ENCODE peak calls at places on chromosomes 2 and 18, in five cellular contexts. One of them, this sample, is unnamed.

GRCh38 chr2:54114936-54115283 is 505 bp upstream of the ACYP2 start:
- DNase-seq in A549: no peak
- DNase-seq in HFF-Myc: no peak
- DNase-seq in nephron progenitor cell: no peak
- DNase-seq in mesendoderm: no peak
- DNase-seq in this sample: no peak

GRCh38 chr2:234422895-234423505 is 73.9 kb downstream of the ARL4C start:
- DNase-seq in A549: peak
- DNase-seq in HFF-Myc: no peak
- DNase-seq in nephron progenitor cell: no peak
- DNase-seq in mesendoderm: no peak
- DNase-seq in this sample: no peak

GRCh38 chr2:54574107-54574859 is 118.2 kb downstream of the SPTBN1 start:
- DNase-seq in A549: peak
- DNase-seq in HFF-Myc: no peak
- DNase-seq in nephron progenitor cell: no peak
- DNase-seq in mesendoderm: no peak
- DNase-seq in this sample: peak

GRCh38 chr2:41496908-41497307 is 550.9 kb upstream of the PKDCC start:
- DNase-seq in A549: peak
- DNase-seq in HFF-Myc: no peak
- DNase-seq in nephron progenitor cell: no peak
- DNase-seq in mesendoderm: no peak
- DNase-seq in this sample: peak

GRCh38 chr2:238280083-238280816 is 8.2 kb downstream of the PER2 start:
- DNase-seq in A549: no peak
- DNase-seq in HFF-Myc: no peak
- DNase-seq in nephron progenitor cell: no peak
- DNase-seq in mesendoderm: no peak
- DNase-seq in this sample: no peak

GRCh38 chr2:73931531-73932500 is 5.1 kb downstream of the DGUOK start:
- DNase-seq in A549: no peak
- DNase-seq in HFF-Myc: no peak
- DNase-seq in nephron progenitor cell: no peak
- DNase-seq in mesendoderm: no peak
- DNase-seq in this sample: no peak

GRCh38 chr2:17800693-17801458 is 15.4 kb upstream of the MSGN1 start:
- DNase-seq in A549: no peak
- DNase-seq in HFF-Myc: no peak
- DNase-seq in nephron progenitor cell: no peak
- DNase-seq in mesendoderm: no peak
- DNase-seq in this sample: no peak

GRCh38 chr18:3449702-3450357 is at the start of gene TGIF1:
- DNase-seq in A549: peak
- DNase-seq in HFF-Myc: no peak
- DNase-seq in nephron progenitor cell: peak
- DNase-seq in mesendoderm: peak
- DNase-seq in this sample: no peak

GRCh38 chr18:60417946-60418345 is 45.4 kb upstream of the MC4R start:
- DNase-seq in A549: no peak
- DNase-seq in HFF-Myc: no peak
- DNase-seq in nephron progenitor cell: no peak
- DNase-seq in mesendoderm: no peak
- DNase-seq in this sample: no peak

GRCh38 chr18:46265190-46266156 is 161.3 kb downstream of the HAUS1 start:
- DNase-seq in A549: no peak
- DNase-seq in HFF-Myc: no peak
- DNase-seq in nephron progenitor cell: no peak
- DNase-seq in mesendoderm: no peak
- DNase-seq in this sample: no peak

GRCh38 chr2:173651891-173652290 is 297.2 kb downstream of the CDCA7 start:
- DNase-seq in A549: no peak
- DNase-seq in HFF-Myc: no peak
- DNase-seq in nephron progenitor cell: no peak
- DNase-seq in mesendoderm: no peak
- DNase-seq in this sample: no peak